ENCODE peak calls at places on chromosomes 3 and 15, in four cellular contexts. D is mesendoderm; R is CD8-positive, alpha-beta memory T cell; U is NT2/D1. H is an unnamed sample.

GRCh38 chr3:188026191-188026968 is 127.6 kb upstream of the LPP start:
- DNase-seq in U (no peak), R (no peak), D (no peak), H (no peak)

GRCh38 chr3:127569160-127569559 is 21.4 kb downstream of the TPRA1 start:
- DNase-seq in R (no peak), U (no peak), D (no peak), H (no peak)

GRCh38 chr3:13325892-13326443 is 94.2 kb downstream of the NUP210 start:
- DNase-seq in R (no peak), D (no peak), U (no peak), H (no peak)

GRCh38 chr3:177106184-177106583 is 91.1 kb downstream of the TBL1XR1 start:
- DNase-seq in D (no peak), U (no peak), R (no peak), H (no peak)

GRCh38 chr15:76134537-76134936 is 74.8 kb downstream of the TMEM266 start:
- DNase-seq in D (no peak), R (no peak), U (no peak), H (no peak)

GRCh38 chr15:78340243-78341056 is at the start of gene CRABP1:
- DNase-seq in R (no peak), U (no peak), D (peak; percentile 52), H (peak; percentile 94)

GRCh38 chr3:30658328-30659052 is 52.1 kb downstream of the TGFBR2 start:
- DNase-seq in D (no peak), R (peak; percentile 73), U (no peak), H (no peak)

GRCh38 chr15:55248895-55249294 is 40.7 kb downstream of the RAB27A start:
- DNase-seq in D (no peak), U (no peak), R (no peak), H (no peak)

GRCh38 chr3:150384517-150385212 is 23.4 kb upstream of the TSC22D2 start:
- DNase-seq in R (peak; percentile 54), D (peak; percentile 93), U (no peak), H (peak; percentile 24)

GRCh38 chr3:71849674-71850073 is 64.7 kb upstream of the PROK2 start:
- DNase-seq in D (no peak), U (no peak), R (no peak), H (no peak)

GRCh38 chr3:71851878-71852277 is 66.9 kb upstream of the PROK2 start:
- DNase-seq in U (no peak), R (no peak), D (no peak), H (no peak)

GRCh38 chr3:71850654-71851053 is 65.7 kb upstream of the PROK2 start:
- DNase-seq in U (no peak), R (no peak), D (no peak), H (no peak)

GRCh38 chr3:71857926-71858325 is 73.0 kb upstream of the PROK2 start:
- DNase-seq in R (no peak), U (no peak), D (no peak), H (no peak)

DNA sequence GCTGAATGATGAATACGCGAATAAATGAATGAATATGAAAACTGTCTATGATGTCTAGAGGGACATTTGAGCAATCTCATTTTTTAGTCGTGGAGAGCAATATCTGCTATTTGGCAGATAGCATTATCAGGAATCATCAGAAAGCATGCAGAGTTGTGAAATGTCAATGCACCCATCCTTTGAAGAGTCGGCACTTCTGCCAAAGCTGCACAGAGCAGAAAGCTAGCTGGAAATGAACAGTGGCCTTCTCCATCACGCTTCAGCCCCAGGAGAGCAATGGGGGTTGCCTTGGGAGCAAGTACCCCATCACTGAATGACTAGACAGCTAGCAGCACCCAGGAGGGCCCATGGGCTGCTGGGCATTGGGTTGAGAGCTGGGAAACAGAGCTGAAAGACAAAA is 69.1 kb upstream of the PROK2 start:
- DNase-seq in U (no peak), D (no peak), R (no peak), H (no peak)
- H3K36me3 ChIP-seq in U (no peaks in the 10 kb centered on the region), D (no peaks in the 10 kb centered on the region), R (no peaks in the 10 kb centered on the region), H (no peaks in the 10 kb centered on the region)

GRCh38 chr15:29570121-29570930 is 251.9 kb downstream of the TJP1 start:
- DNase-seq in U (no peak), D (peak; percentile 54), R (no peak), H (peak; percentile 83)
- H3K4me3 ChIP-seq in U (peak overlapping the region; percentile 45), D (peak overlapping the region; percentile 19), R (no peak overlapping the region), H (peak overlapping the region; percentile 60)

DNA sequence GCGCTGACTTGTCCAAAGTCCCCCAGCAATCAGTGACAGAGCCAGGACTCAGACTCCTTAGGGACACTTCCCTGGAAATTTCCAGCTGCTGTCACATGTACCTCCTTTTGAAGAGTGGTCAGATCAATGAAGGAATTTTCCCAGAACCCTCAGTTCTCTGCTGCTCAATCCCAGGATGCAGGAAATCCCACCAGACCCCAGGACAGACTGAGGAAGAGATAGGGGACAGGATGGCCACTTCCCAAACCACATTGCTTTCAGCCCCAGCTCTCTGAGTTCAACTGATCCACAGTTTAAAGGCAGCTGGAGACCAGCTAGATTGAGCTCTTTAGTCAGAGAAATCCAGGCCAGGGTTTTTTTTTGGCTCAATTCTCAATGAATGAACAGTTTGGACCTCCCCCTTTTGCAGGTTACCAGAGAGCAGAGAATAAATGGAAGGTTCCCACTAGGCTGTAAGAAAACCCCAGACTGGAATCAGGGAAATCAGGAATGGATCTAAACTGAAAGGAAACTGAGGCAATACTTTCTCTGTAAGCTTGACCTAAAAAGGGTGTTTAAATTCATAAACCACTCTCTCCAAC is 1.5 kb downstream of the CYP1A1 start:
- DNase-seq in D (peak; percentile 89), R (peak; percentile 5), U (peak; percentile 60), H (peak; percentile 81)
- H3K27me3 ChIP-seq in D (peaks cover 6% of the 10 kb centered on the region), R (peaks cover 3% of the 10 kb centered on the region), U (peaks cover 46% of the 10 kb centered on the region), H (peaks cover 30% of the 10 kb centered on the region)

GRCh38 chr3:39409514-39410136 is 3.1 kb downstream of the RPSA start:
- DNase-seq in D (no peak), R (no peak), U (no peak), H (no peak)
- H3K36me3 ChIP-seq in D (peaks cover 31% of the 10 kb centered on the region), R (peaks cover 44% of the 10 kb centered on the region), U (peaks cover 76% of the 10 kb centered on the region), H (peaks cover 46% of the 10 kb centered on the region)

DNA sequence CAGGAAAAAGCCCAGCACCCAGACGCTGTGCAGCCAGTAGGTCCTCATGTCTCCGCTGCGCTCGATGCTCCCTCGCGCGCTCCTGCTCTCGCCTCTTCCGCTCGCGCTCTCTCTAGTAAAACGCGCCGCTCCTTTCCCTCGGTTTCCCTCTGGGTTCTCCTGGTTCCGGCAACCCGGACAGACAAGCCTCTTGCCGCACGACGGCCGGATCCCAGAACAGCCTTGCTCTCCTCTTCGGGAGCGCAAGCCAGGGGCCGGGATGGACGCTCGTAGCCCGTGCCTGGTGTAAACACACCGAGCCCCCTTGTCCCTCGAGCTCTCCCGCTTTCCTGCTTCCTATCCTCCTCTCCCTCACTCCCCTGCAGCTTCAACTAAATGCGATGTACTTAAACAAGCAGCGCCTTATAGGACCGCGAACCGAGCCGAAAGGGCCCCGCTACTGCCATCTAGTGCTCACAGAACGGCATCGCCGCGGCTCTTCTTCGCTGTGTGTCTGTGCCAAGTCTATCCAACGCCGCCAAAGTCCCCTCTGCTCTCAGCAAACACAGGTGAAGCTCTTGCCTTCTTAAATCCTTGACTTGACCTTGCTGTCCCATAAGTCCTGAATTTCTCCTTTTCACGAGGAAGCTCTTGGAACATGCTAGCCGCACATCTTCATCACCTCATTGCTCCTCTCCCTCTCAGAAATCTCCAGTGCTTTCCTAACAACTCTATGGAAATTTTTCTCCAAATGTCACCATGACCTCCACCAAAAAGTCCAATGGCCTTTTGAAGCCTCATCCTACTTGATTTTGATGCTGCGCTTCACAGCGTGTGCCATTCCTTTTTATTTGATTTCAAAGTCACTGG is 1037.2 kb downstream of the IGSF11 start:
- DNase-seq in U (peak; percentile 84), D (peak; percentile 92), R (no peak), H (peak; percentile 67)
- H3K4me3 ChIP-seq in U (peak overlapping the region; percentile 69), D (peak overlapping the region; percentile 9), R (no peak overlapping the region), H (peak overlapping the region; percentile 62)

H was measured in H7.